ENCODE peak calls at places on chromosomes 3 and 15, in six cellular contexts. One of them, this sample, is unnamed.

GRCh38 chr3:142863010-142863787 is 25.7 kb downstream of the PCOLCE2 start:
- DNase-seq in dermis microvascular lymphatic vessel endothelial cell: no peak
- DNase-seq in amygdala: no peak
- DNase-seq in amniotic stem cell: no peak
- DNase-seq in Jurkat, Clone E6-1: no peak
- DNase-seq in NCI-H2029 treated with DMSO at 0.1 percent for 48 hours: no peak
- DNase-seq in this sample: no peak

GRCh38 chr3:138124689-138125420 is 7.3 kb downstream of the A4GNT start:
- DNase-seq in dermis microvascular lymphatic vessel endothelial cell: no peak
- DNase-seq in amygdala: no peak
- DNase-seq in amniotic stem cell: peak
- DNase-seq in Jurkat, Clone E6-1: no peak
- DNase-seq in NCI-H2029 treated with DMSO at 0.1 percent for 48 hours: no peak
- DNase-seq in this sample: no peak

GRCh38 chr3:171797873-171798272 is 12.4 kb downstream of the PLD1 start:
- DNase-seq in dermis microvascular lymphatic vessel endothelial cell: peak
- DNase-seq in amygdala: no peak
- DNase-seq in amniotic stem cell: no peak
- DNase-seq in Jurkat, Clone E6-1: no peak
- DNase-seq in NCI-H2029 treated with DMSO at 0.1 percent for 48 hours: no peak
- DNase-seq in this sample: no peak

GRCh38 chr3:134471521-134472193 is 14.1 kb downstream of the ANAPC13 start:
- DNase-seq in dermis microvascular lymphatic vessel endothelial cell: peak
- DNase-seq in amygdala: no peak
- DNase-seq in amniotic stem cell: no peak
- DNase-seq in Jurkat, Clone E6-1: no peak
- DNase-seq in NCI-H2029 treated with DMSO at 0.1 percent for 48 hours: no peak
- DNase-seq in this sample: no peak

GRCh38 chr3:99895106-99895705 is 77.5 kb downstream of the CMSS1 start:
- DNase-seq in dermis microvascular lymphatic vessel endothelial cell: no peak
- DNase-seq in amygdala: no peak
- DNase-seq in amniotic stem cell: no peak
- DNase-seq in Jurkat, Clone E6-1: no peak
- DNase-seq in NCI-H2029 treated with DMSO at 0.1 percent for 48 hours: no peak
- DNase-seq in this sample: no peak

GRCh38 chr3:56205406-56205805 is 262.9 kb downstream of the ERC2 start:
- DNase-seq in dermis microvascular lymphatic vessel endothelial cell: no peak
- DNase-seq in amygdala: no peak
- DNase-seq in amniotic stem cell: no peak
- DNase-seq in Jurkat, Clone E6-1: no peak
- DNase-seq in NCI-H2029 treated with DMSO at 0.1 percent for 48 hours: no peak
- DNase-seq in this sample: no peak

GRCh38 chr3:160478338-160478737 is 28.8 kb upstream of the TRIM59 start:
- DNase-seq in dermis microvascular lymphatic vessel endothelial cell: no peak
- DNase-seq in amygdala: no peak
- DNase-seq in amniotic stem cell: no peak
- DNase-seq in Jurkat, Clone E6-1: no peak
- DNase-seq in NCI-H2029 treated with DMSO at 0.1 percent for 48 hours: no peak
- DNase-seq in this sample: no peak

GRCh38 chr15:76987896-76988860 is 6.7 kb upstream of the PSTPIP1 start:
- DNase-seq in dermis microvascular lymphatic vessel endothelial cell: no peak
- DNase-seq in amygdala: no peak
- DNase-seq in amniotic stem cell: no peak
- DNase-seq in Jurkat, Clone E6-1: no peak
- DNase-seq in NCI-H2029 treated with DMSO at 0.1 percent for 48 hours: no peak
- DNase-seq in this sample: no peak

GRCh38 chr15:92121047-92121446 is 267.5 kb downstream of the SLCO3A1 start:
- DNase-seq in dermis microvascular lymphatic vessel endothelial cell: no peak
- DNase-seq in amygdala: no peak
- DNase-seq in amniotic stem cell: no peak
- DNase-seq in Jurkat, Clone E6-1: no peak
- DNase-seq in NCI-H2029 treated with DMSO at 0.1 percent for 48 hours: no peak
- DNase-seq in this sample: no peak

GRCh38 chr3:53147903-53148400 is 13.1 kb upstream of the PRKCD start:
- DNase-seq in dermis microvascular lymphatic vessel endothelial cell: no peak
- DNase-seq in amygdala: no peak
- DNase-seq in amniotic stem cell: no peak
- DNase-seq in Jurkat, Clone E6-1: no peak
- DNase-seq in NCI-H2029 treated with DMSO at 0.1 percent for 48 hours: no peak
- DNase-seq in this sample: no peak

GRCh38 chr3:12759693-12760565 is 870 bp upstream of the TMEM40 start:
- DNase-seq in dermis microvascular lymphatic vessel endothelial cell: no peak
- DNase-seq in amygdala: no peak
- DNase-seq in amniotic stem cell: no peak
- DNase-seq in Jurkat, Clone E6-1: no peak
- DNase-seq in NCI-H2029 treated with DMSO at 0.1 percent for 48 hours: no peak
- DNase-seq in this sample: no peak

This sample was measured in occipital lobe.